ENCODE peak calls at places on chromosome 3, in eight cellular contexts. J is mucosa of descending colon, Z is NB4, Y is fibroblast of mammary gland, B is psoas muscle, E is GM23338, N is HCT116, G is A549. V is an unnamed sample.

GRCh38 chr3:51712020-51712385 is 5.1 kb downstream of the GRM2 start:
- DNase-seq in J (no peak), Z (no peak), Y (no peak), B (no peak), E (no peak), N (no peak), G (no peak), V (no peak)

GRCh38 chr3:194396897-194397756 is 1.9 kb downstream of the GP5 start:
- DNase-seq in J (no peak), Z (peak; percentile 22), Y (no peak), B (no peak), E (peak; percentile 73), N (no peak), G (no peak), V (no peak)

GRCh38 chr3:184145120-184145524 is 10.0 kb downstream of the EIF2B5 start:
- DNase-seq in J (no peak), Z (peak; percentile 42), Y (peak; percentile 70), B (peak; percentile 62), E (peak; percentile 80), N (no peak), G (peak; percentile 62), V (peak; percentile 28)

GRCh38 chr3:71177375-71177774 is 406.2 kb downstream of the FOXP1 start:
- DNase-seq in J (no peak), Z (no peak), Y (no peak), B (no peak), E (no peak), N (no peak), G (no peak), V (no peak)

GRCh38 chr3:194195611-194196010 is 59.7 kb downstream of the HES1 start:
- DNase-seq in J (no peak), Z (no peak), Y (no peak), B (no peak), E (no peak), N (no peak), G (no peak), V (no peak)

GRCh38 chr3:48765376-48765775 is 48.4 kb upstream of the IP6K2 start:
- DNase-seq in J (no peak), Z (peak; percentile 9), Y (peak; percentile 22), B (no peak), E (peak; percentile 15), N (no peak), G (peak; percentile 37), V (no peak)

GRCh38 chr3:164883161-164883560 is 195.1 kb downstream of the SI start:
- DNase-seq in J (no peak), Z (no peak), Y (no peak), B (no peak), E (no peak), N (no peak), G (no peak), V (no peak)

GRCh38 chr3:13567684-13568514 is 19.0 kb downstream of the FBLN2 start:
- DNase-seq in J (no peak), Z (no peak), Y (no peak), B (no peak), E (no peak), N (no peak), G (no peak), V (no peak)

GRCh38 chr3:88003115-88003755 is 55.6 kb downstream of the CGGBP1 start:
- DNase-seq in J (no peak), Z (peak; percentile 69), Y (peak; percentile 68), B (no peak), E (peak; percentile 76), N (peak; percentile 50), G (peak; percentile 63), V (peak; percentile 50)

GRCh38 chr3:148763921-148764320 is 63.7 kb upstream of the CPB1 start:
- DNase-seq in J (no peak), Z (no peak), Y (no peak), B (no peak), E (no peak), N (no peak), G (no peak), V (no peak)

GRCh38 chr3:78873641-78874040 is 894.2 kb downstream of the ROBO1 start:
- DNase-seq in J (no peak), Z (no peak), Y (no peak), B (no peak), E (no peak), N (no peak), G (no peak), V (no peak)

GRCh38 chr3:25897019-25897418 is 107.1 kb downstream of the OXSM start:
- DNase-seq in J (no peak), Z (peak; percentile 48), Y (no peak), B (no peak), E (peak; percentile 76), N (peak; percentile 51), G (peak; percentile 59), V (peak; percentile 51)

GRCh38 chr3:124552224-124552623 is 178.0 kb upstream of the UMPS start:
- DNase-seq in J (no peak), Z (no peak), Y (no peak), B (no peak), E (no peak), N (no peak), G (peak; percentile 64), V (no peak)

GRCh38 chr3:48553886-48554845 is 2.4 kb downstream of the PFKFB4 start:
- DNase-seq in J (peak; percentile 25), Z (no peak), Y (no peak), B (no peak), E (no peak), N (no peak), G (no peak), V (no peak)

GRCh38 chr3:184738982-184739381 is 27.1 kb upstream of the MAGEF1 start:
- DNase-seq in J (no peak), Z (no peak), Y (no peak), B (no peak), E (no peak), N (no peak), G (no peak), V (no peak)

GRCh38 chr3:10709110-10709781 is 106.8 kb upstream of the SLC6A11 start:
- DNase-seq in J (no peak), Z (peak; percentile 10), Y (no peak), B (no peak), E (no peak), N (no peak), G (peak; percentile 17), V (no peak)
- TF ChIP-seq CTCF in J (no peak), Z (no peak), Y (no peak), B (no peak), E (no peak), N (peak; percentile 12), G (no peak), V (no peak)

GRCh38 chr3:126472277-126473006 is 3.2 kb downstream of the ZXDC start:
- DNase-seq in J (no peak), Z (peak; percentile 98), Y (peak; percentile 89), B (peak; percentile 92), E (no peak), N (peak; percentile 12), G (peak; percentile 73), V (no peak)
- TF ChIP-seq CTCF in J (no peak), Z (peak; percentile 23), Y (peak; percentile 16), B (peak; percentile 23), E (no peak), N (no peak), G (no peak), V (no peak)

DNA sequence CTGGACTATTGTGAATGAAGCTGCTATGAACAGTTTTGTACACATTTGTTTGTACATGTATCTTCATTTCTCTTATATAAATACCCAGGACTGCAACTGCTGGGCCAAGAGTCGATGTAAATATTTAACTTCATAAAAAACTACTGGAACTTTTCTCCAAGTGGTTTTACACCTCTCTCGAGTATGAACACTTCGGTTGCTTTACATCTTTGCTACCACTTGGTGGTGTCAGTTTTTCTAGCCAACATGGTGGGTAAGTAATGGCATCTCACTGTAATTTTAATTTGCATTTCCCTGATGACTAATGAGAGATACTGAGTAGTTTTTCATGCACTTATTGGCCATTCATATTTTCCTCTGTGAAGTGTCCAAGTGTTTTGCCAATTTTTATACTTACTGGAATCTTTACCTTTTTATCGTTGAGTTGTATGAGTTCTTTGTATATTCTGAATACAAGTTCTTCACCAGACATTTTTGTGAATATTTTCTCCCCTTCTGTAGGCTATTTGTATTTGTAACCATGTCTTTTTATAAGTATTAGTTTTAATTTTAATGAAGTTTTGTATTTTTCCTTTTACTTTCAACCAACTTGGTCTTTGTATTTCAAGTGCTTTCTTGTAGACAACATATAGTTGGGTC is 44.4 kb downstream of the PCOLCE2 start:
- DNase-seq in J (no peak), Z (peak; percentile 62), Y (peak; percentile 71), B (no peak), E (peak; percentile 72), N (peak; percentile 48), G (peak; percentile 50), V (no peak)
- TF ChIP-seq CTCF in J (no peak), Z (peak; percentile 48), Y (peak; percentile 68), B (no peak), E (peak; percentile 72), N (peak; percentile 57), G (peak; percentile 50), V (peak; percentile 58)

GRCh38 chr3:10702961-10703740 is 112.9 kb upstream of the SLC6A11 start:
- DNase-seq in J (no peak), Z (peak; percentile 11), Y (no peak), B (no peak), E (peak; percentile 95), N (peak; percentile 44), G (no peak), V (peak; percentile 54)

GRCh38 chr3:10703875-10704274 is 112.2 kb upstream of the SLC6A11 start:
- DNase-seq in J (no peak), Z (peak; percentile 52), Y (peak; percentile 10), B (no peak), E (peak; percentile 84), N (peak; percentile 38), G (peak; percentile 52), V (peak; percentile 47)

GRCh38 chr3:10707089-10707983 is 108.7 kb upstream of the SLC6A11 start:
- DNase-seq in J (no peak), Z (no peak), Y (no peak), B (no peak), E (peak; percentile 67), N (no peak), G (no peak), V (peak; percentile 32)

GRCh38 chr3:10707984-10708868 is 107.8 kb upstream of the SLC6A11 start:
- DNase-seq in J (no peak), Z (no peak), Y (no peak), B (no peak), E (peak; percentile 38), N (no peak), G (no peak), V (no peak)

GRCh38 chr3:10706156-10707088 is 109.6 kb upstream of the SLC6A11 start:
- DNase-seq in J (no peak), Z (peak; percentile 18), Y (no peak), B (no peak), E (peak; percentile 59), N (no peak), G (no peak), V (peak; percentile 31)
- TF ChIP-seq CTCF in J (no peak), Z (peak; percentile 28), Y (no peak), B (no peak), E (peak; percentile 50), N (peak; percentile 24), G (no peak), V (no peak)

GRCh38 chr3:116614795-116615362 is 94.7 kb upstream of the TUSC7 start:
- DNase-seq in J (no peak), Z (peak; percentile 8), Y (peak; percentile 3), B (no peak), E (peak; percentile 72), N (no peak), G (no peak), V (no peak)
- TF ChIP-seq CTCF in J (no peak), Z (peak; percentile 15), Y (peak; percentile 23), B (no peak), E (peak; percentile 67), N (no peak), G (no peak), V (peak; percentile 79)

V was measured in endothelial cell.